ENCODE peak calls at places on chromosomes 5 and 9, in seven cellular contexts. I, N, F, L, J, Z and U are unnamed samples.

GRCh38 chr9:137168907-137169763 is 716 bp downstream of the LRRC26 start:
- DNase-seq in I (no peak), N (peak; percentile 64), F (peak; percentile 69), L (no peak), J (no peak), Z (no peak), U (peak; percentile 44)

GRCh38 chr9:74887041-74887980 is at the start of gene TRPM6:
- DNase-seq in I (peak; percentile 92), N (peak; percentile 88), F (peak; percentile 24), L (no peak), J (peak; percentile 89), Z (peak; percentile 41), U (peak; percentile 87)

GRCh38 chr5:2403296-2403695 is 348.2 kb downstream of the IRX2 start:
- DNase-seq in I (no peak), N (no peak), F (no peak), L (no peak), J (no peak), Z (no peak), U (no peak)

GRCh38 chr5:14906628-14907027 is 35.0 kb upstream of the ANKH start:
- DNase-seq in I (no peak), N (no peak), F (no peak), L (no peak), J (no peak), Z (no peak), U (no peak)

GRCh38 chr9:109027176-109027575 is 13.9 kb upstream of the CTNNAL1 start:
- DNase-seq in I (no peak), N (no peak), F (no peak), L (no peak), J (no peak), Z (no peak), U (no peak)

GRCh38 chr5:72013741-72014703 is 93.3 kb upstream of the MAP1B start:
- DNase-seq in I (no peak), N (no peak), F (no peak), L (no peak), J (no peak), Z (no peak), U (no peak)

GRCh38 chr5:1564182-1564748 is 40.5 kb upstream of the LPCAT1 start:
- DNase-seq in I (no peak), N (no peak), F (peak; percentile 85), L (no peak), J (no peak), Z (no peak), U (peak; percentile 79)

GRCh38 chr9:25517701-25518100 is 160.5 kb downstream of the TUSC1 start:
- DNase-seq in I (no peak), N (no peak), F (no peak), L (no peak), J (no peak), Z (no peak), U (no peak)

GRCh38 chr9:130446111-130446861 is 1.5 kb downstream of the ASS1 start:
- DNase-seq in I (peak; percentile 91), N (peak; percentile 57), F (peak; percentile 52), L (no peak), J (peak; percentile 97), Z (no peak), U (peak; percentile 96)

GRCh38 chr9:120625222-120625621 is 45.3 kb upstream of the CDK5RAP2 start:
- DNase-seq in I (no peak), N (no peak), F (no peak), L (no peak), J (no peak), Z (no peak), U (no peak)

GRCh38 chr9:81456431-81456970 is 232.8 kb downstream of the TLE1 start:
- DNase-seq in I (no peak), N (no peak), F (peak; percentile 38), L (no peak), J (no peak), Z (no peak), U (no peak)

GRCh38 chr5:64767959-64768357 is 533 bp downstream of the SREK1IP1 start:
- DNase-seq in I (no peak), N (peak; percentile 33), F (no peak), L (no peak), J (no peak), Z (no peak), U (no peak)

GRCh38 chr9:4923580-4924544 is 61.2 kb upstream of the JAK2 start:
- DNase-seq in I (no peak), N (no peak), F (peak; percentile 53), L (no peak), J (no peak), Z (no peak), U (peak; percentile 52)

GRCh38 chr5:82593481-82593880 is 315.3 kb upstream of the RPS23 start:
- DNase-seq in I (no peak), N (no peak), F (no peak), L (no peak), J (no peak), Z (no peak), U (peak; percentile 3)

GRCh38 chr9:37037744-37038640 is 3.9 kb upstream of the PAX5 start:
- DNase-seq in I (no peak), N (no peak), F (no peak), L (peak; percentile 60), J (no peak), Z (no peak), U (no peak)

GRCh38 chr5:180353963-180354574 is 933 bp upstream of the GFPT2 start:
- DNase-seq in I (peak; percentile 15), N (no peak), F (no peak), L (no peak), J (no peak), Z (no peak), U (no peak)

GRCh38 chr9:75027187-75028107 is 646 bp downstream of the CARNMT1 start:
- DNase-seq in I (peak; percentile 89), N (peak; percentile 74), F (peak; percentile 20), L (peak; percentile 56), J (peak; percentile 86), Z (peak; percentile 32), U (peak; percentile 50)

GRCh38 chr5:109373932-109374331 is 35.8 kb downstream of the PJA2 start:
- DNase-seq in I (no peak), N (no peak), F (no peak), L (no peak), J (no peak), Z (no peak), U (no peak)

GRCh38 chr9:136138566-136138965 is 19.9 kb upstream of the TMEM250 start:
- DNase-seq in I (no peak), N (peak; percentile 45), F (peak; percentile 58), L (no peak), J (no peak), Z (no peak), U (peak; percentile 54)

GRCh38 chr9:35669331-35670145 is 4.2 kb upstream of the CA9 start:
- DNase-seq in I (peak; percentile 8), N (peak; percentile 94), F (peak; percentile 66), L (no peak), J (no peak), Z (no peak), U (peak; percentile 38)

GRCh38 chr9:136173648-136174290 is 31.2 kb downstream of the LHX3 start:
- DNase-seq in I (no peak), N (no peak), F (no peak), L (no peak), J (no peak), Z (no peak), U (no peak)

GRCh38 chr9:7137040-7137439 is 379.3 kb downstream of the KDM4C start:
- DNase-seq in I (no peak), N (no peak), F (no peak), L (no peak), J (no peak), Z (no peak), U (no peak)

DNA sequence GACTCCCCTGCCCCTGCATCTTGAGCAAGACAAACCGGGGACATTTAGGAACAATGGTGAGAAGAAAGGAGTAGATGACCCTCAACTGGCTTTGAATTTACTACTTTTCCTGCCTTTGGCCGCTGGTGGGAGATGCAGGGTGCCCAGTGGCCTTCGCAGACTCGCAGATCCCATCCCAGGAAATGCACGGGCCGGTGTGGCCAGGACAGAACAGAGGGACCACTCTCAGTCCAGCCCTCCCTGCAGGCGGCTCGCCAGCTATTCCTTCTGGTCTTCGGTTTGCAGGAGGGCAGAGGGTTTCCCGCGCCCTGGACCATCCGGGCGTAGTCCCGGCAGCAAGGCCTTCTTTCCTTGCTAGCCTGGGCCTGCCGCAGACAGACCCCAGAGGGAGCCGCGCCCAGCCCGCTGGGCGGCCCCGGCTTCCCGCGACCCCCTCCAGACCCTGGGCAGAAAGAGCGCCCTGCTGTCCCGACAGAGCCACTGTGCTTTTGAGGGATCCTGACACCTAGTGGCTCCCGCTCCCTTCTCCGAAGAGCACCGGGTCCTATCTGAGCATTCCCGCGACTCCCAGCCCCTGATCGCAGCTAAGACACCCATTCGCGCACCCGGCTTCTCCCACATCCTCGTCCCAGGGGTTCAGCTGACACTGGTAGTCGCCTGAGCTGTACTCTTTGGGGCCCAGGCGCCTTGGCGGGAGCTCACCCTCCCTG is 1.2 kb downstream of the CFAP90 start:
- DNase-seq in I (no peak), N (no peak), F (no peak), L (no peak), J (no peak), Z (no peak), U (no peak)
- TF ChIP-seq CTCF in I (peak; percentile 25), N (no peak), F (no peak), L (no peak), J (no peak), Z (no peak), U (no peak)

GRCh38 chr5:54894957-54895815 is 90.2 kb downstream of the ESM1 start:
- DNase-seq in I (no peak), N (no peak), F (no peak), L (no peak), J (no peak), Z (no peak), U (no peak)

GRCh38 chr5:54897001-54897400 is 88.4 kb downstream of the ESM1 start:
- DNase-seq in I (no peak), N (no peak), F (no peak), L (no peak), J (no peak), Z (no peak), U (no peak)

GRCh38 chr5:54900906-54901725 is 84.3 kb downstream of the ESM1 start:
- DNase-seq in I (peak; percentile 73), N (peak; percentile 30), F (peak; percentile 23), L (no peak), J (peak; percentile 89), Z (no peak), U (peak; percentile 77)

GRCh38 chr5:54895816-54896341 is 89.5 kb downstream of the ESM1 start:
- DNase-seq in I (no peak), N (no peak), F (peak; percentile 59), L (no peak), J (no peak), Z (no peak), U (peak; percentile 73)
- TF ChIP-seq CTCF in I (peak; percentile 52), N (no peak), F (peak; percentile 60), L (no peak), J (no peak), Z (no peak), U (peak; percentile 65)

GRCh38 chr9:128150594-128151342 is 1.5 kb downstream of the LCN2 start:
- DNase-seq in I (peak; percentile 73), N (peak; percentile 77), F (no peak), L (no peak), J (no peak), Z (no peak), U (no peak)
- TF ChIP-seq CTCF in I (no peak), N (no peak), F (peak; percentile 43), L (peak; percentile 20), J (no peak), Z (no peak), U (peak; percentile 12)

DNA sequence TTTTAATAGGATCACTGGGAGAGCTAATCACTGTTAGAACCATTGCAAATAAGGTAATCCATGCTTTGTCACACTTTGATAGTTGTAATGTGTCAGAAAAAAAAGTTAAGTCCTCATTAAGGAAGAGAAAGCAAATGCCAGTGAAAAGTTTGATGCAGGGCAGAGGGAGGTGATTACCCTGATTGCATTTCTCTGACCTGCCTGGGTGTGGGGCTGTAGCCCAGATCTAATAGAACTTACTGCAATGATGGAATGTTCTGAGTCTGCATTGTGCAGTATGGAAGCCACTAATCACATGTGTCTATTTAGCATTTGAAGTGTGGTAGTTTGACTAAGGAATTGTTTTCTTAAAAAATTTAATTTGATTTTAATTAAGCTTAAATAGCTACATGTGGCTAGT is 202.7 kb downstream of the ATP10B start:
- DNase-seq in I (no peak), N (no peak), F (peak; percentile 11), L (no peak), J (no peak), Z (no peak), U (peak; percentile 56)
- TF ChIP-seq CTCF in I (peak; percentile 11), N (peak; percentile 34), F (peak; percentile 43), L (no peak), J (no peak), Z (no peak), U (peak; percentile 56)